ENCODE peak calls at places on chromosomes 3 and 15, in five cellular contexts. One of them, this sample, is unnamed.

GRCh38 chr15:90177012-90177411 is 24.1 kb upstream of the SEMA4B start:
- DNase-seq in colonic mucosa: no peak
- DNase-seq in NAMALWA: no peak
- DNase-seq in ovary: no peak
- DNase-seq in epithelial cell of proximal tubule: no peak
- DNase-seq in this sample: no peak

GRCh38 chr15:66952756-66953522 is 112.5 kb upstream of the SMAD3 start:
- DNase-seq in ovary: no peak
- DNase-seq in NAMALWA: no peak
- DNase-seq in epithelial cell of proximal tubule: no peak
- DNase-seq in colonic mucosa: no peak
- DNase-seq in this sample: no peak

GRCh38 chr3:194573680-194574437 is 59.4 kb downstream of the TMEM44 start:
- DNase-seq in NAMALWA: peak
- DNase-seq in ovary: no peak
- DNase-seq in epithelial cell of proximal tubule: no peak
- DNase-seq in colonic mucosa: peak
- DNase-seq in this sample: peak

GRCh38 chr3:114551770-114552526 is 258.1 kb downstream of the TIGIT start:
- DNase-seq in epithelial cell of proximal tubule: peak
- DNase-seq in NAMALWA: no peak
- DNase-seq in ovary: no peak
- DNase-seq in colonic mucosa: no peak
- DNase-seq in this sample: no peak

GRCh38 chr15:73691398-73691797 is 7.2 kb downstream of the CD276 start:
- DNase-seq in colonic mucosa: peak
- DNase-seq in epithelial cell of proximal tubule: no peak
- DNase-seq in ovary: no peak
- DNase-seq in NAMALWA: no peak
- DNase-seq in this sample: peak

GRCh38 chr15:92033319-92033718 is 179.8 kb downstream of the SLCO3A1 start:
- DNase-seq in colonic mucosa: no peak
- DNase-seq in ovary: no peak
- DNase-seq in epithelial cell of proximal tubule: no peak
- DNase-seq in NAMALWA: no peak
- DNase-seq in this sample: no peak

GRCh38 chr15:65132841-65133549 is 613 bp downstream of the PDCD7 start:
- DNase-seq in ovary: peak
- DNase-seq in NAMALWA: peak
- DNase-seq in epithelial cell of proximal tubule: peak
- DNase-seq in colonic mucosa: peak
- DNase-seq in this sample: peak

GRCh38 chr15:90030376-90030775 is 29.3 kb downstream of the ZNF710 start:
- DNase-seq in colonic mucosa: no peak
- DNase-seq in NAMALWA: no peak
- DNase-seq in epithelial cell of proximal tubule: no peak
- DNase-seq in ovary: no peak
- DNase-seq in this sample: no peak

GRCh38 chr3:127820871-127821853 is 1.2 kb downstream of the MGLL start:
- DNase-seq in NAMALWA: no peak
- DNase-seq in epithelial cell of proximal tubule: no peak
- DNase-seq in colonic mucosa: peak
- DNase-seq in ovary: no peak
- DNase-seq in this sample: no peak

GRCh38 chr3:113436794-113437193 is 4.5 kb downstream of the CFAP44 start:
- DNase-seq in NAMALWA: no peak
- DNase-seq in epithelial cell of proximal tubule: peak
- DNase-seq in colonic mucosa: no peak
- DNase-seq in ovary: no peak
- DNase-seq in this sample: no peak

GRCh38 chr3:158791259-158791920 is 10.5 kb upstream of the MFSD1 start:
- DNase-seq in colonic mucosa: no peak
- DNase-seq in epithelial cell of proximal tubule: no peak
- DNase-seq in NAMALWA: peak
- DNase-seq in ovary: no peak
- DNase-seq in this sample: peak

GRCh38 chr3:12553921-12554391 is 2.9 kb upstream of the MKRN2 start:
- DNase-seq in NAMALWA: no peak
- DNase-seq in epithelial cell of proximal tubule: no peak
- DNase-seq in ovary: peak
- DNase-seq in colonic mucosa: peak
- DNase-seq in this sample: peak

GRCh38 chr3:139509631-139510030 is 29.9 kb downstream of the RBP1 start:
- DNase-seq in colonic mucosa: no peak
- DNase-seq in NAMALWA: no peak
- DNase-seq in ovary: no peak
- DNase-seq in epithelial cell of proximal tubule: no peak
- DNase-seq in this sample: no peak

GRCh38 chr15:38253448-38253847 is 812 bp downstream of the SPRED1 start:
- DNase-seq in colonic mucosa: peak
- DNase-seq in ovary: no peak
- DNase-seq in epithelial cell of proximal tubule: peak
- DNase-seq in NAMALWA: peak
- DNase-seq in this sample: peak

GRCh38 chr3:63538912-63539311 is 113.6 kb upstream of the SNTN start:
- DNase-seq in NAMALWA: no peak
- DNase-seq in epithelial cell of proximal tubule: no peak
- DNase-seq in ovary: no peak
- DNase-seq in colonic mucosa: no peak
- DNase-seq in this sample: no peak

GRCh38 chr3:169244119-169244864 is 419.2 kb downstream of the MECOM start:
- DNase-seq in NAMALWA: no peak
- DNase-seq in colonic mucosa: no peak
- DNase-seq in ovary: no peak
- DNase-seq in epithelial cell of proximal tubule: peak
- DNase-seq in this sample: no peak

GRCh38 chr15:69631978-69632377 is 179.4 kb downstream of the RPLP1 start:
- DNase-seq in NAMALWA: no peak
- DNase-seq in ovary: no peak
- DNase-seq in colonic mucosa: no peak
- DNase-seq in epithelial cell of proximal tubule: no peak
- DNase-seq in this sample: no peak

GRCh38 chr3:46693038-46693896 is at the start of gene ALS2CL:
- DNase-seq in ovary: peak
- DNase-seq in epithelial cell of proximal tubule: no peak
- DNase-seq in colonic mucosa: peak
- DNase-seq in NAMALWA: peak
- DNase-seq in this sample: peak

GRCh38 chr3:44437800-44438199 is 39.7 kb downstream of the ZNF445 start:
- DNase-seq in epithelial cell of proximal tubule: no peak
- DNase-seq in colonic mucosa: no peak
- DNase-seq in ovary: no peak
- DNase-seq in NAMALWA: no peak
- DNase-seq in this sample: no peak

GRCh38 chr3:49054344-49054862 is 25.2 kb upstream of the IMPDH2 start:
- DNase-seq in epithelial cell of proximal tubule: no peak
- DNase-seq in colonic mucosa: no peak
- DNase-seq in ovary: no peak
- DNase-seq in NAMALWA: no peak
- DNase-seq in this sample: no peak

GRCh38 chr3:133466531-133467386 is 66.9 kb downstream of the BFSP2 start:
- DNase-seq in colonic mucosa: no peak
- DNase-seq in NAMALWA: peak
- DNase-seq in epithelial cell of proximal tubule: no peak
- DNase-seq in ovary: no peak
- DNase-seq in this sample: peak

GRCh38 chr3:101936419-101937331 is 87.4 kb downstream of the NFKBIZ start:
- DNase-seq in NAMALWA: peak
- DNase-seq in ovary: no peak
- DNase-seq in colonic mucosa: no peak
- DNase-seq in epithelial cell of proximal tubule: peak
- DNase-seq in this sample: peak

GRCh38 chr15:79071901-79072300 is 18.7 kb downstream of the RASGRF1 start:
- DNase-seq in NAMALWA: no peak
- DNase-seq in epithelial cell of proximal tubule: no peak
- DNase-seq in colonic mucosa: no peak
- DNase-seq in ovary: peak
- DNase-seq in this sample: no peak

GRCh38 chr3:50325497-50326181 is 2.4 kb downstream of the TUSC2 start:
- DNase-seq in epithelial cell of proximal tubule: no peak
- DNase-seq in ovary: no peak
- DNase-seq in NAMALWA: no peak
- DNase-seq in colonic mucosa: no peak
- DNase-seq in this sample: no peak

GRCh38 chr15:28978011-28978378 is 92.2 kb downstream of the APBA2 start:
- DNase-seq in epithelial cell of proximal tubule: no peak
- DNase-seq in colonic mucosa: no peak
- DNase-seq in ovary: no peak
- DNase-seq in NAMALWA: no peak
- DNase-seq in this sample: no peak

GRCh38 chr3:107369791-107370190 is 7.4 kb upstream of the CCDC54 start:
- DNase-seq in ovary: no peak
- DNase-seq in epithelial cell of proximal tubule: no peak
- DNase-seq in NAMALWA: no peak
- DNase-seq in colonic mucosa: no peak
- DNase-seq in this sample: no peak

GRCh38 chr3:81249540-81250029 is 511.9 kb downstream of the GBE1 start:
- DNase-seq in NAMALWA: no peak
- DNase-seq in colonic mucosa: no peak
- DNase-seq in epithelial cell of proximal tubule: no peak
- DNase-seq in ovary: no peak
- DNase-seq in this sample: no peak

GRCh38 chr3:52546111-52546901 is 9.9 kb downstream of the UQCC5 start:
- DNase-seq in ovary: no peak
- DNase-seq in epithelial cell of proximal tubule: no peak
- DNase-seq in NAMALWA: no peak
- DNase-seq in colonic mucosa: no peak
- DNase-seq in this sample: no peak

GRCh38 chr3:194536883-194537637 is 50.3 kb upstream of the ATP13A3 start:
- DNase-seq in colonic mucosa: peak
- DNase-seq in ovary: peak
- DNase-seq in epithelial cell of proximal tubule: peak
- DNase-seq in NAMALWA: no peak
- DNase-seq in this sample: peak

GRCh38 chr3:12336099-12336498 is 47.2 kb downstream of the PPARG start:
- DNase-seq in NAMALWA: no peak
- DNase-seq in colonic mucosa: no peak
- DNase-seq in ovary: no peak
- DNase-seq in epithelial cell of proximal tubule: no peak
- DNase-seq in this sample: no peak